ENCODE peak calls at places on chromosomes 13 and 19, in nine cellular contexts. M, O, F, X, Z, R, Y, Q and I are unnamed samples.

GRCh38 chr13:98300956-98301641 is 124.0 kb upstream of the RNF113B start:
- DNase-seq in M (peak), O (peak), F (no peak), X (no peak), Z (no peak), R (no peak), Y (no peak), Q (peak), I (no peak)

GRCh38 chr13:70255406-70255991 is 147.2 kb upstream of the KLHL1 start:
- DNase-seq in M (no peak), O (no peak), F (no peak), X (no peak), Z (no peak), R (peak), Y (no peak), Q (no peak), I (no peak)

GRCh38 chr19:13983213-13983889 is 22.8 kb downstream of the RFX1 start:
- DNase-seq in M (no peak), O (no peak), F (no peak), X (no peak), Z (no peak), R (no peak), Y (no peak), Q (no peak), I (no peak)

GRCh38 chr19:13060233-13060963 is 42.3 kb downstream of the LYL1 start:
- DNase-seq in M (peak), O (no peak), F (no peak), X (peak), Z (no peak), R (no peak), Y (no peak), Q (peak), I (no peak)

GRCh38 chr19:29404951-29405727 is 120.7 kb upstream of the VSTM2B start:
- DNase-seq in M (no peak), O (no peak), F (no peak), X (peak), Z (no peak), R (peak), Y (no peak), Q (no peak), I (no peak)

GRCh38 chr13:98890186-98890585 is 87.7 kb downstream of the DOCK9 start:
- DNase-seq in M (peak), O (peak), F (no peak), X (no peak), Z (no peak), R (no peak), Y (no peak), Q (no peak), I (peak)

GRCh38 chr19:15124572-15125231 is 17.5 kb downstream of the SYDE1 start:
- DNase-seq in M (no peak), O (no peak), F (no peak), X (no peak), Z (no peak), R (peak), Y (no peak), Q (peak), I (no peak)

GRCh38 chr19:7226749-7227148 is 67.5 kb downstream of the INSR start:
- DNase-seq in M (no peak), O (no peak), F (no peak), X (no peak), Z (no peak), R (no peak), Y (no peak), Q (no peak), I (no peak)

GRCh38 chr19:14450168-14450874 is 17.2 kb downstream of the PKN1 start:
- DNase-seq in M (peak), O (no peak), F (peak), X (no peak), Z (no peak), R (peak), Y (no peak), Q (no peak), I (no peak)

GRCh38 chr19:5567971-5568407 is 236 bp upstream of the TINCR start:
- DNase-seq in M (no peak), O (no peak), F (no peak), X (no peak), Z (no peak), R (no peak), Y (no peak), Q (no peak), I (no peak)

GRCh38 chr19:50315773-50316448 is 13.3 kb downstream of the KCNC3 start:
- DNase-seq in M (peak), O (no peak), F (peak), X (no peak), Z (no peak), R (peak), Y (no peak), Q (no peak), I (no peak)

GRCh38 chr19:7391218-7391670 is 42.5 kb downstream of the ARHGEF18 start:
- DNase-seq in M (no peak), O (no peak), F (no peak), X (no peak), Z (no peak), R (no peak), Y (no peak), Q (no peak), I (peak)

GRCh38 chr13:104809483-104809882 is 1726.0 kb downstream of the EFNB2 start:
- DNase-seq in M (no peak), O (no peak), F (no peak), X (no peak), Z (no peak), R (no peak), Y (no peak), Q (no peak), I (no peak)

GRCh38 chr13:37598572-37598971 is at the start of gene POSTN:
- DNase-seq in M (peak), O (no peak), F (no peak), X (no peak), Z (no peak), R (no peak), Y (no peak), Q (no peak), I (no peak)

GRCh38 chr19:50759886-50760285 is 10.4 kb upstream of the GPR32 start:
- DNase-seq in M (peak), O (no peak), F (no peak), X (no peak), Z (no peak), R (no peak), Y (no peak), Q (no peak), I (no peak)

GRCh38 chr13:33152389-33152788 is 133.2 kb downstream of the STARD13 start:
- DNase-seq in M (no peak), O (no peak), F (no peak), X (no peak), Z (no peak), R (no peak), Y (no peak), Q (no peak), I (no peak)

GRCh38 chr19:55486043-55486970 is 1.3 kb downstream of the NAT14 start:
- DNase-seq in M (no peak), O (no peak), F (peak), X (no peak), Z (no peak), R (peak), Y (no peak), Q (no peak), I (no peak)

GRCh38 chr13:28744091-28744536 is 25.3 kb upstream of the SLC46A3 start:
- DNase-seq in M (peak), O (no peak), F (no peak), X (no peak), Z (peak), R (no peak), Y (no peak), Q (no peak), I (no peak)

GRCh38 chr19:34960103-34960805 is 3.8 kb downstream of the ZNF792 start:
- DNase-seq in M (peak), O (peak), F (no peak), X (no peak), Z (no peak), R (no peak), Y (no peak), Q (no peak), I (peak)

GRCh38 chr13:113861433-113862030 is 2.3 kb downstream of the GAS6 start:
- DNase-seq in M (peak), O (no peak), F (no peak), X (no peak), Z (no peak), R (no peak), Y (no peak), Q (peak), I (no peak)

GRCh38 chr13:74866151-74866550 is 615.8 kb downstream of the TBC1D4 start:
- DNase-seq in M (no peak), O (no peak), F (no peak), X (no peak), Z (no peak), R (no peak), Y (no peak), Q (no peak), I (no peak)

GRCh38 chr13:27419333-27419732 is 5.1 kb upstream of the GTF3A start:
- DNase-seq in M (no peak), O (no peak), F (no peak), X (no peak), Z (no peak), R (no peak), Y (no peak), Q (no peak), I (no peak)

GRCh38 chr19:32876919-32877285 is 7.3 kb upstream of the SLC7A9 start:
- DNase-seq in M (peak), O (no peak), F (no peak), X (no peak), Z (no peak), R (no peak), Y (no peak), Q (no peak), I (no peak)

GRCh38 chr19:49689133-49690072 is at the start of gene ADM5:
- DNase-seq in M (no peak), O (no peak), F (no peak), X (no peak), Z (no peak), R (no peak), Y (no peak), Q (peak), I (no peak)

GRCh38 chr13:34155931-34156607 is 338.1 kb downstream of the RFC3 start:
- DNase-seq in M (peak), O (no peak), F (no peak), X (no peak), Z (no peak), R (no peak), Y (no peak), Q (no peak), I (peak)

GRCh38 chr13:97567510-97568243 is 133.7 kb downstream of the RAP2A start:
- DNase-seq in M (peak), O (no peak), F (peak), X (no peak), Z (no peak), R (peak), Y (no peak), Q (peak), I (peak)

GRCh38 chr19:4547303-4548237 is 7.7 kb upstream of the LRG1 start:
- DNase-seq in M (no peak), O (no peak), F (no peak), X (no peak), Z (no peak), R (no peak), Y (no peak), Q (peak), I (no peak)

GRCh38 chr19:58538257-58539168 is 5.4 kb upstream of the TRIM28 start:
- DNase-seq in M (no peak), O (no peak), F (no peak), X (peak), Z (peak), R (no peak), Y (peak), Q (peak), I (no peak)

GRCh38 chr13:27403252-27403678 is 21.2 kb upstream of the GTF3A start:
- DNase-seq in M (peak), O (peak), F (no peak), X (no peak), Z (no peak), R (no peak), Y (no peak), Q (no peak), I (no peak)

GRCh38 chr13:21823949-21824348 is 153.1 kb downstream of the FGF9 start:
- DNase-seq in M (no peak), O (no peak), F (no peak), X (no peak), Z (no peak), R (no peak), Y (no peak), Q (no peak), I (no peak)

GRCh38 chr13:74056829-74057564 is 77.2 kb downstream of the KLF12 start:
- DNase-seq in M (no peak), O (no peak), F (no peak), X (no peak), Z (peak), R (no peak), Y (no peak), Q (no peak), I (no peak)

GRCh38 chr19:2719232-2719735 is 1.9 kb downstream of the DIRAS1 start:
- DNase-seq in M (no peak), O (no peak), F (no peak), X (no peak), Z (no peak), R (no peak), Y (no peak), Q (no peak), I (no peak)

GRCh38 chr19:2717638-2718541 is 3.3 kb downstream of the DIRAS1 start:
- DNase-seq in M (no peak), O (no peak), F (no peak), X (no peak), Z (no peak), R (no peak), Y (no peak), Q (no peak), I (no peak)

GRCh38 chr19:2721570-2722540 is 683 bp upstream of the DIRAS1 start:
- DNase-seq in M (no peak), O (no peak), F (no peak), X (no peak), Z (no peak), R (no peak), Y (no peak), Q (no peak), I (no peak)

GRCh38 chr19:2720777-2721569 is at the start of gene DIRAS1:
- DNase-seq in M (no peak), O (no peak), F (no peak), X (peak), Z (no peak), R (no peak), Y (no peak), Q (no peak), I (no peak)

GRCh38 chr19:2719910-2720776 is 1.0 kb downstream of the DIRAS1 start:
- DNase-seq in M (peak), O (no peak), F (no peak), X (peak), Z (peak), R (no peak), Y (no peak), Q (no peak), I (no peak)
- TF ChIP-seq CTCF in M (peak), O (peak), F (no peak), X (no peak), Z (no peak), R (no peak), Y (no peak), Q (no peak), I (no peak)

GRCh38 chr13:26062853-26063444 is 11.1 kb upstream of the SHISA2 start:
- DNase-seq in M (peak), O (no peak), F (peak), X (peak), Z (peak), R (no peak), Y (no peak), Q (peak), I (no peak)
- TF ChIP-seq CTCF in M (peak), O (peak), F (peak), X (peak), Z (peak), R (peak), Y (peak), Q (peak), I (peak)

DNA sequence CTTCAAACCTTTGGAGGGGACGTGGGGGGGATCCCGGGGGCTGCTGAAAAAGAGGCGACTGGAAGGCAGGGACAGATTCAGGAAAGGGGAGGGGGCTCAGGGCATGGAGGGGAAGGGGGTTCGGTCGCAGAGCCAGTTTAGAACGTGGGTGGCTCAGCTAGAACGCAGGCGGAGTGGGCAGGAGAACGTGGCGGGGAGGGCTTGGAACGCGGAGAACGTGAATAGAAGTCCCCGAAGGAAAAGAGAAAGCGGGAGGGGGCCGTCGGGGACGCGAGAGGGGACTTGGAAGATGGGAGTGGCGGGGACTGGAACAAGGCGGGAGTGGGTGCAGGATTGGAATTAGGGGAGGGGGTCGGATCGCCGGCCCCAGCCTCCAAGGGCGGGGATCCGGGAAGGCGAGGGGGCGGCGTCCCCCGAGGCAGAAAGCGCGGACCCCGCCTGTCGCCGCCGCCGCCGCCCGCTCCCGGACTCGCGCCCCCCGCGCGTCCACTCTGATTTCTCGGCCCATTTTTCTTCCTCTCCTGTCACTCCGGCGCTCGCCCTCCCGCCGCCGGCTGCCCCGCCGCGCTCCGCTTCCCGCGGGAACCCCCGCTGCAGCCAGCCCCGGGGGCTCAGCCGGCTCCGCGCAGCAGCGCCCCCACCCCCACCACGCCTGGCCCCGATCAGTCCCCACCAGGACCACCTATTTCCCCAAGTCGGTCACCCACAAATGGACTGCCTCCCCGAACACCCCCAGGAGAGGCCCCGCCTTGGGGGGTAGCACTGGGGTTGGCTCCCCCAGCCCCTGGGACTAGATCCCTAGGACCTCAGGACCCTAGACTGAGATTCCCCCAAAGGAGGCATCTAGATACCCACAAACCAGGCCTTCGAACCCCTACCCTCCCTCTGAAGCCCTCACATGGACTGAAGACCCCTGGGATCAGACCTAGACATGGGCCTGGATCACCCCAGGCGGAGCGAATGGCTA is 12.5 kb upstream of the ERFL start:
- DNase-seq in M (no peak), O (no peak), F (peak), X (no peak), Z (no peak), R (no peak), Y (no peak), Q (no peak), I (no peak)
- TF ChIP-seq CTCF in M (no peak), O (no peak), F (no peak), X (no peak), Z (no peak), R (no peak), Y (no peak), Q (no peak), I (no peak)

DNA sequence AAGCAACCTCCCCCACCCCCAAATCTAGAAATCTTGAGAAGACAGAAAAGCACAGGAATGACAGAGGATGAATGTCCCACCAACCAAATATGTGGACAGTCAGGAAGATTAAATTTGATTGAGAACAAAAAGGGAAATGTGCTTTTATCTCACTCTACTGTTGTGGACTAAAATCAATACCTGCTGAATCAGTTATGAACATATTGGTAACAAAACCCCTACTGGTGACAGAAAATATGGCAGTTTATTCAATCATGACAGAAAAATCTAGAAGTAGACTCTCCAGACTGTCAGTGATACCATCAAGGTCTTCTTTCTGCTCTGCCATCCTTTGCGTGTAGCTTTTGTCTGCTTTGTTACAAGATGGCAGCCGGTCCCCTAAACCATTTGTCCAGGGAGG is 35.2 kb downstream of the FAM216B start:
- DNase-seq in M (no peak), O (no peak), F (no peak), X (no peak), Z (no peak), R (no peak), Y (no peak), Q (no peak), I (no peak)
- TF ChIP-seq CTCF in M (peak), O (peak), F (no peak), X (peak), Z (peak), R (no peak), Y (peak), Q (no peak), I (no peak)

GRCh38 chr19:41590945-41591344 is 15.0 kb downstream of the CEACAM21 start:
- DNase-seq in M (no peak), O (no peak), F (no peak), X (no peak), Z (no peak), R (no peak), Y (no peak), Q (no peak), I (no peak)

GRCh38 chr19:41587101-41587837 is 11.3 kb downstream of the CEACAM21 start:
- DNase-seq in M (no peak), O (no peak), F (no peak), X (no peak), Z (no peak), R (no peak), Y (no peak), Q (no peak), I (no peak)

GRCh38 chr19:41589371-41589770 is 13.4 kb downstream of the CEACAM21 start:
- DNase-seq in M (no peak), O (no peak), F (no peak), X (no peak), Z (no peak), R (no peak), Y (no peak), Q (no peak), I (no peak)

GRCh38 chr19:41587838-41588210 is 11.9 kb downstream of the CEACAM21 start:
- DNase-seq in M (no peak), O (no peak), F (no peak), X (no peak), Z (no peak), R (no peak), Y (no peak), Q (no peak), I (no peak)

GRCh38 chr19:41588497-41589209 is 12.7 kb downstream of the CEACAM21 start:
- DNase-seq in M (peak), O (no peak), F (peak), X (no peak), Z (peak), R (no peak), Y (no peak), Q (peak), I (peak)
- TF ChIP-seq CTCF in M (no peak), O (no peak), F (no peak), X (no peak), Z (no peak), R (no peak), Y (no peak), Q (no peak), I (no peak)

DNA sequence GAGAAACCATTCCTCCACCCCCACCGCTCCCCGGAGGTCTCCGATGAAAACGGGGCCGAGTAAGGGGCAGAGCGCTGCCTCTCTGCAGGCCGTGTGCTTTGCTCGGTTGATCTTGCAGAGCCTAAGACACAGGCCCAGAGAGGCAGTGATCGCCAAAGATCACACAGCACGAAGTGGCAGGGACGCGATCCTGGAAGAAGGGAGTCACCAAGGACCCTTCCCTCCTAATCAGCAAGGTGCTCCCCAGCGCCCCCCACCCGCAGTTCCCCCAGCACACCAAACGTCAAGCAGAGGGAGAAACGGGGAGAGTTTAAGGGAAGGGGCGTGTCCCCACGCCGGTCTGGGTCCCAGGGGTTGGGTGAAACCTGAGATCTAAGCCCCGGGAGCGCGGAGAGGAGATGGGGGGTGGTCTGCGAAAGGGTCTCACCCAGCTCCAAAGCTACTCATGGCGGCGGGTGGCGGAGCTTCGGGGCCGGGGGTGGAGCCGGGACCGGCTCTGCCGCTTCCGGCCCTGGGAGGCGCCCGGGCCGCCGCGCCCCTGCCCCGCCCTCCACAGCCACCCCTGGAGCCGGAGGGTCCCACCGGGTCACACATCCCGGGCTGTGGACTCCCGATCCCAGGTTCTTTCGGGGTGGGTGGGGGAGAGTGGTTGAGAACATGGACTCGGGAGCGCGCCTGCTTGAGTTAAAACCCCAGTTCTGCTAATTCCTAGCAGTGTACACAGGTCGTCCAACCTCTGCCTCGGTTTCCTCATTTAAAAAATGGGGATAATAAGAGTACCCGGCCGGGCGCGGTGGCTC is at the start of gene EML2:
- DNase-seq in M (no peak), O (no peak), F (peak), X (peak), Z (no peak), R (peak), Y (peak), Q (peak), I (no peak)
- TF ChIP-seq CTCF in M (peak), O (peak), F (peak), X (no peak), Z (no peak), R (no peak), Y (no peak), Q (peak), I (peak)

GRCh38 chr19:40533508-40533907 is 43.2 kb upstream of the SHKBP1 start:
- DNase-seq in M (no peak), O (no peak), F (no peak), X (no peak), Z (no peak), R (no peak), Y (no peak), Q (no peak), I (no peak)
- TF ChIP-seq CTCF in M (peak), O (peak), F (no peak), X (no peak), Z (no peak), R (no peak), Y (no peak), Q (no peak), I (peak)